ENCODE peak calls at places on chromosomes 12 and 14, in nine cellular contexts. L is LHCN-M2; M is GOT3; Y is A673; S is NCI-H446 treated with DMSO at 0.1 percent for 48 hours; A is activated CD4-positive, alpha-beta T cell treated with anti-CD3 and anti-CD28 coated beads, Interleukin-2, amount 10 ng/mL, durations not matched to agents 7 days and 5 days; J is GM23338; B is substantia nigra; D is NCI-H1436. V is an unnamed sample.

GRCh38 chr12:122190842-122191668 is 8.1 kb downstream of the LRRC43 start:
- DNase-seq in B (no peak), L (peak), Y (peak), A (peak), D (peak), S (no peak), J (peak), M (no peak), V (peak)

GRCh38 chr12:48040294-48040820 is 36.1 kb upstream of the COL2A1 start:
- DNase-seq in S (no peak), L (no peak), J (no peak), B (no peak), D (no peak), M (no peak), A (no peak), Y (no peak), V (no peak)

GRCh38 chr14:100067971-100068959 is 3.0 kb downstream of the EVL start:
- DNase-seq in D (no peak), L (peak), S (no peak), Y (peak), B (peak), A (peak), M (no peak), J (no peak), V (no peak)

GRCh38 chr14:68841030-68841809 is 48.4 kb upstream of the ZFP36L1 start:
- DNase-seq in M (no peak), Y (no peak), J (no peak), L (peak), D (no peak), B (no peak), A (no peak), S (no peak), V (no peak)

GRCh38 chr12:31117203-31118011 is 43.7 kb downstream of the DDX11 start:
- DNase-seq in L (no peak), B (no peak), J (peak), Y (peak), S (no peak), M (no peak), D (peak), A (peak), V (peak)

GRCh38 chr14:73771848-73772705 is 57.9 kb upstream of the PNMA1 start:
- DNase-seq in B (no peak), D (no peak), S (no peak), L (no peak), Y (no peak), A (peak), J (peak), M (no peak), V (no peak)

GRCh38 chr12:23140710-23141109 is 515.7 kb downstream of the ETNK1 start:
- DNase-seq in Y (no peak), M (no peak), L (peak), J (no peak), D (no peak), A (no peak), S (no peak), B (no peak), V (no peak)

GRCh38 chr12:116708826-116709756 is 28.8 kb downstream of the SPRING1 start:
- DNase-seq in M (no peak), J (peak), L (peak), Y (peak), D (peak), S (peak), A (peak), B (peak), V (peak)

GRCh38 chr14:59398841-59399240 is 66.3 kb downstream of the GPR135 start:
- DNase-seq in B (no peak), L (no peak), J (no peak), Y (no peak), A (peak), S (no peak), M (no peak), D (no peak), V (no peak)

GRCh38 chr12:122860854-122861585 is 25.8 kb downstream of the HIP1R start:
- DNase-seq in S (no peak), A (no peak), L (no peak), D (no peak), M (no peak), B (no peak), J (no peak), Y (no peak), V (no peak)

GRCh38 chr14:94941311-94941710 is 171.4 kb upstream of the GSC start:
- DNase-seq in M (no peak), Y (no peak), S (no peak), J (no peak), L (no peak), A (no peak), D (no peak), B (no peak), V (no peak)

GRCh38 chr14:30417999-30418398 is 141.0 kb upstream of the G2E3 start:
- DNase-seq in A (no peak), L (no peak), M (no peak), Y (no peak), D (no peak), B (no peak), S (no peak), J (no peak), V (no peak)

GRCh38 chr12:117039891-117040309 is 59.3 kb downstream of the TESC start:
- DNase-seq in L (no peak), B (no peak), A (no peak), M (no peak), D (no peak), J (no peak), S (no peak), Y (no peak), V (no peak)

GRCh38 chr12:122203968-122204828 is 689 bp downstream of the B3GNT4 start:
- DNase-seq in A (no peak), B (no peak), S (no peak), J (peak), M (no peak), L (no peak), Y (no peak), D (no peak), V (peak)

GRCh38 chr14:100346306-100347091 is 23.4 kb downstream of the SLC25A47 start:
- DNase-seq in M (no peak), B (no peak), J (no peak), Y (no peak), D (no peak), A (no peak), L (no peak), S (no peak), V (no peak)

GRCh38 chr12:129520736-129521135 is 383.1 kb downstream of the TMEM132D start:
- DNase-seq in Y (no peak), A (no peak), M (no peak), D (no peak), J (no peak), S (no peak), L (no peak), B (no peak), V (no peak)

GRCh38 chr14:22554706-22555572 is 34.1 kb downstream of the DAD1 start:
- DNase-seq in L (no peak), A (no peak), S (no peak), B (no peak), Y (no peak), J (no peak), M (no peak), D (no peak), V (no peak)

GRCh38 chr14:86346818-86347384 is 817.0 kb downstream of the FLRT2 start:
- DNase-seq in B (no peak), Y (no peak), M (no peak), A (no peak), L (no peak), D (no peak), S (no peak), J (no peak), V (no peak)

GRCh38 chr12:117854339-117855012 is 114.3 kb downstream of the KSR2 start:
- DNase-seq in D (peak), B (no peak), J (peak), S (no peak), A (peak), M (no peak), Y (peak), L (peak), V (peak)

GRCh38 chr14:56290195-56290594 is 172.0 kb downstream of the PELI2 start:
- DNase-seq in J (no peak), D (no peak), Y (no peak), B (no peak), M (no peak), A (no peak), L (no peak), S (no peak), V (no peak)

GRCh38 chr12:48446372-48446771 is 26.0 kb upstream of the ANP32D start:
- DNase-seq in D (no peak), M (no peak), B (no peak), L (peak), Y (peak), A (no peak), J (no peak), S (no peak), V (no peak)

GRCh38 chr14:104680806-104681688 is 8.4 kb upstream of the INF2 start:
- DNase-seq in M (no peak), B (peak), J (no peak), S (no peak), Y (peak), A (no peak), D (no peak), L (peak), V (no peak)

GRCh38 chr12:77161944-77162343 is 96.6 kb upstream of the E2F7 start:
- DNase-seq in S (no peak), A (no peak), D (no peak), M (no peak), Y (peak), L (no peak), J (peak), B (no peak), V (no peak)

GRCh38 chr12:67968725-67969124 is 20.5 kb upstream of the IFNG-AS1 start:
- DNase-seq in S (no peak), M (no peak), L (no peak), D (no peak), Y (no peak), B (no peak), J (no peak), A (no peak), V (no peak)

GRCh38 chr14:85197976-85198375 is 332.0 kb upstream of the FLRT2 start:
- DNase-seq in S (no peak), D (no peak), L (no peak), A (no peak), J (no peak), M (no peak), B (no peak), Y (peak), V (no peak)

GRCh38 chr14:103890052-103890371 is 38.2 kb upstream of the TDRD9 start:
- DNase-seq in D (no peak), A (no peak), M (no peak), Y (no peak), L (no peak), J (no peak), S (no peak), B (no peak), V (no peak)

GRCh38 chr12:114504311-114504710 is 98.4 kb upstream of the TBX5 start:
- DNase-seq in S (no peak), B (no peak), D (no peak), A (no peak), L (no peak), M (no peak), Y (no peak), J (no peak), V (no peak)

GRCh38 chr12:82857276-82857675 is 170.6 kb downstream of the TMTC2 start:
- DNase-seq in Y (no peak), S (no peak), L (no peak), D (no peak), A (no peak), B (no peak), M (no peak), J (no peak), V (peak)

GRCh38 chr12:114136656-114137055 is 170.5 kb upstream of the RBM19 start:
- DNase-seq in S (no peak), D (no peak), J (no peak), B (no peak), A (no peak), Y (no peak), M (no peak), L (no peak), V (no peak)

GRCh38 chr12:81147286-81147919 is 69.5 kb downstream of the ACSS3 start:
- DNase-seq in L (no peak), M (no peak), B (no peak), J (no peak), A (no peak), S (no peak), Y (no peak), D (no peak), V (no peak)

GRCh38 chr14:75441731-75442130 is 13.9 kb downstream of the JDP2 start:
- DNase-seq in D (no peak), J (no peak), M (no peak), Y (no peak), L (no peak), B (no peak), S (no peak), A (no peak), V (no peak)

GRCh38 chr14:104966261-104967143 is 11.7 kb downstream of the AHNAK2 start:
- DNase-seq in Y (no peak), S (no peak), D (no peak), J (no peak), M (no peak), L (no peak), A (no peak), B (no peak), V (no peak)

GRCh38 chr12:129719426-129719825 is 184.4 kb downstream of the TMEM132D start:
- DNase-seq in Y (no peak), M (no peak), D (no peak), J (no peak), S (no peak), A (no peak), B (no peak), L (no peak), V (no peak)

V was measured in neural crest cell.